ENCODE peak calls at places on chromosomes 5 and 9, in six cellular contexts. Q is MM.1S, C is neural progenitor cell, M is GM23248, R is fibroblast of lung, G is K562. Y is an unnamed sample.

GRCh38 chr9:76580832-76581231 is 121.8 kb downstream of the GCNT1 start:
- DNase-seq in C (no peak), R (no peak), Q (no peak), M (no peak), G (no peak), Y (no peak)

GRCh38 chr9:27527702-27528277 is 1.8 kb downstream of the MOB3B start:
- DNase-seq in Q (no peak), G (no peak), M (no peak), C (peak), R (no peak), Y (no peak)

GRCh38 chr9:130214921-130215320 is 42.7 kb downstream of the NCS1 start:
- DNase-seq in Q (no peak), M (no peak), R (no peak), C (no peak), G (no peak), Y (no peak)

GRCh38 chr5:76175051-76175666 is 92.0 kb downstream of the SV2C start:
- DNase-seq in C (peak), G (peak), Q (peak), M (peak), R (peak), Y (peak)

GRCh38 chr5:155094455-155094854 is 80.9 kb downstream of the KIF4B start:
- DNase-seq in Q (no peak), G (no peak), C (no peak), M (peak), R (no peak), Y (no peak)

GRCh38 chr9:97845130-97845529 is 7.9 kb upstream of the FOXE1 start:
- DNase-seq in G (no peak), R (peak), Q (no peak), M (peak), C (no peak), Y (no peak)

GRCh38 chr9:133129001-133129799 is 8.2 kb upstream of the RALGDS start:
- DNase-seq in C (no peak), G (no peak), Q (no peak), M (no peak), R (no peak), Y (no peak)

GRCh38 chr5:148961261-148962199 is 101.3 kb downstream of the SH3TC2 start:
- DNase-seq in R (peak), M (peak), G (no peak), C (no peak), Q (no peak), Y (peak)

GRCh38 chr9:31574006-31574750 is 810.3 kb upstream of the ACO1 start:
- DNase-seq in Q (no peak), M (no peak), R (peak), C (no peak), G (no peak), Y (no peak)

GRCh38 chr5:135472141-135472540 is 20.0 kb upstream of the TIFAB start:
- DNase-seq in Q (no peak), G (no peak), R (no peak), M (no peak), C (no peak), Y (no peak)

GRCh38 chr5:74772359-74772758 is 5.3 kb downstream of the NSA2 start:
- DNase-seq in C (no peak), R (no peak), M (peak), G (no peak), Q (no peak), Y (no peak)

GRCh38 chr5:2462026-2462691 is 289.3 kb downstream of the IRX2 start:
- DNase-seq in G (no peak), Q (no peak), M (no peak), R (no peak), C (no peak), Y (no peak)

GRCh38 chr5:7856855-7857254 is 5.9 kb upstream of the CFAP90 start:
- DNase-seq in G (peak), M (peak), C (peak), R (peak), Q (peak), Y (peak)

GRCh38 chr9:125387861-125388524 is 126.4 kb downstream of the GAPVD1 start:
- DNase-seq in G (no peak), R (no peak), C (no peak), Q (no peak), M (peak), Y (no peak)

GRCh38 chr9:81609782-81610738 is 79.3 kb downstream of the TLE1 start:
- DNase-seq in M (peak), G (no peak), Q (no peak), R (peak), C (no peak), Y (no peak)

GRCh38 chr5:130324953-130325671 is 420.8 kb downstream of the CHSY3 start:
- DNase-seq in R (peak), Q (peak), M (no peak), G (no peak), C (no peak), Y (no peak)

GRCh38 chr9:78383130-78383529 is 86.2 kb downstream of the PSAT1 start:
- DNase-seq in R (peak), Q (peak), G (peak), M (peak), C (no peak), Y (no peak)

GRCh38 chr9:105993051-105993854 is 298.9 kb downstream of the TMEM38B start:
- DNase-seq in C (no peak), G (no peak), M (no peak), Q (no peak), R (no peak), Y (no peak)

GRCh38 chr9:89806371-89807100 is 201.7 kb downstream of the GADD45G start:
- DNase-seq in C (no peak), R (peak), G (no peak), M (peak), Q (no peak), Y (peak)

GRCh38 chr9:133374612-133375115 is 1.2 kb downstream of the SURF4 start:
- DNase-seq in R (peak), M (peak), G (peak), C (no peak), Q (peak), Y (no peak)

GRCh38 chr9:34158362-34158869 is 20.4 kb upstream of the UBAP1 start:
- DNase-seq in M (peak), C (no peak), Q (no peak), G (peak), R (peak), Y (no peak)

GRCh38 chr9:16197578-16198370 is 644.9 kb downstream of the CCDC171 start:
- DNase-seq in R (peak), G (no peak), M (no peak), Q (no peak), C (no peak), Y (no peak)

GRCh38 chr5:119063579-119064379 is 7.1 kb upstream of the DMXL1 start:
- DNase-seq in Q (no peak), M (peak), G (no peak), R (peak), C (no peak), Y (no peak)

GRCh38 chr5:143066556-143067281 is 296.5 kb downstream of the ARHGAP26 start:
- DNase-seq in C (no peak), Q (peak), M (peak), R (no peak), G (no peak), Y (no peak)

GRCh38 chr5:64625678-64626077 is 64.6 kb upstream of the SHISAL2B start:
- DNase-seq in R (peak), Q (no peak), G (no peak), C (no peak), M (peak), Y (no peak)

GRCh38 chr5:56233230-56233629 is at the start of gene ANKRD55:
- DNase-seq in Q (no peak), C (no peak), M (no peak), G (no peak), R (no peak), Y (no peak)

GRCh38 chr9:135478858-135479468 is 619 bp upstream of the PPP1R26 start:
- DNase-seq in M (peak), R (no peak), C (peak), Q (peak), G (peak), Y (peak)

GRCh38 chr5:6678385-6678784 is 34.8 kb upstream of the TENT4A start:
- DNase-seq in Q (no peak), M (no peak), R (no peak), C (no peak), G (no peak), Y (no peak)

GRCh38 chr9:34493972-34494535 is 28.7 kb downstream of the ENHO start:
- DNase-seq in C (peak), Q (peak), M (peak), G (peak), R (peak), Y (peak)

GRCh38 chr5:73812457-73812856 is 186.5 kb downstream of the ARHGEF28 start:
- DNase-seq in G (no peak), M (no peak), Q (no peak), R (peak), C (no peak), Y (no peak)

GRCh38 chr9:114117996-114118830 is 19.1 kb upstream of the KIF12 start:
- DNase-seq in R (no peak), G (no peak), C (no peak), Q (no peak), M (no peak), Y (no peak)

GRCh38 chr9:101458955-101459631 is 23.5 kb upstream of the ALDOB start:
- DNase-seq in M (peak), C (peak), Q (peak), R (peak), G (peak), Y (peak)

GRCh38 chr5:91382530-91383026 is 539 bp downstream of the ARRDC3 start:
- DNase-seq in R (peak), Q (peak), C (peak), G (peak), M (peak), Y (peak)

GRCh38 chr9:127778280-127779135 is at the start of gene SH2D3C:
- DNase-seq in C (no peak), Q (peak), G (peak), R (no peak), M (no peak), Y (no peak)

GRCh38 chr9:127776919-127777280 is 1.6 kb downstream of the SH2D3C start:
- DNase-seq in R (no peak), G (no peak), C (no peak), M (no peak), Q (peak), Y (no peak)

GRCh38 chr9:127780126-127780885 is 1.8 kb upstream of the SH2D3C start:
- DNase-seq in M (no peak), R (no peak), G (no peak), C (peak), Q (no peak), Y (no peak)

GRCh38 chr9:127777368-127777960 is 1.0 kb downstream of the SH2D3C start:
- DNase-seq in R (no peak), Q (peak), M (no peak), G (no peak), C (no peak), Y (no peak)

GRCh38 chr9:127779136-127779981 is 893 bp upstream of the SH2D3C start:
- DNase-seq in G (no peak), R (no peak), Q (peak), M (peak), C (no peak), Y (no peak)
- H3K9ac ChIP-seq in G (peak), R (no peak), Q (peak), M (no peak), C (no peak), Y (no peak)

GRCh38 chr5:172455511-172456061 is 1.3 kb upstream of the SH3PXD2B start:
- DNase-seq in Q (no peak), R (peak), M (peak), C (peak), G (no peak), Y (peak)
- H3K9ac ChIP-seq in Q (no peak), R (no peak), M (peak), C (no peak), G (no peak), Y (peak)

GRCh38 chr5:177546262-177546741 is 8.1 kb downstream of the FAM193B start:
- DNase-seq in Q (no peak), R (peak), G (no peak), M (peak), C (no peak), Y (peak)

GRCh38 chr5:177542816-177543472 is 11.4 kb downstream of the FAM193B start:
- DNase-seq in M (no peak), G (no peak), R (no peak), C (peak), Q (no peak), Y (no peak)

GRCh38 chr5:177547736-177548135 is 6.6 kb downstream of the FAM193B start:
- DNase-seq in C (no peak), Q (no peak), R (no peak), G (no peak), M (no peak), Y (peak)

GRCh38 chr5:177550120-177550519 is 4.2 kb downstream of the FAM193B start:
- DNase-seq in C (no peak), Q (no peak), R (no peak), G (no peak), M (no peak), Y (no peak)

GRCh38 chr5:177545487-177546261 is 8.7 kb downstream of the FAM193B start:
- DNase-seq in M (peak), G (no peak), Q (no peak), C (no peak), R (peak), Y (no peak)
- H3K9ac ChIP-seq in M (peak), G (no peak), Q (no peak), C (no peak), R (no peak), Y (no peak)

GRCh38 chr9:87701931-87702421 is 23.9 kb upstream of the CTSL start:
- DNase-seq in G (no peak), R (peak), M (no peak), Q (no peak), C (peak), Y (no peak)
- H3K9ac ChIP-seq in G (no peak), R (no peak), M (no peak), Q (no peak), C (no peak), Y (no peak)